ENCODE peak calls at places on chromosomes 3 and 15, in five cellular contexts. Z, L, R, M and P are unnamed samples.
A peak's percentile ranks its signal among the peaks of the same experiment; 100 is the strongest.

GRCh38 chr15:36472672-36473071 is 106.8 kb upstream of the CDIN1 start:
- DNase-seq in Z (no peak), L (no peak), R (no peak), M (no peak), P (no peak)

GRCh38 chr3:135490219-135490618 is 475.3 kb upstream of the PPP2R3A start:
- DNase-seq in Z (no peak), L (no peak), R (no peak), M (no peak), P (no peak)

GRCh38 chr3:52080830-52081719 is 24.7 kb upstream of the DUSP7 start:
- DNase-seq in Z (no peak), L (peak; percentile 57), R (no peak), M (no peak), P (no peak)

GRCh38 chr3:13795816-13796215 is 84.1 kb downstream of the WNT7A start:
- DNase-seq in Z (peak; percentile 14), L (no peak), R (no peak), M (no peak), P (peak; percentile 72)

GRCh38 chr3:188458761-188459160 is 304.8 kb downstream of the LPP start:
- DNase-seq in Z (no peak), L (no peak), R (no peak), M (no peak), P (no peak)

GRCh38 chr15:78004919-78005634 is 72.4 kb downstream of the TBC1D2B start:
- DNase-seq in Z (no peak), L (no peak), R (no peak), M (no peak), P (peak; percentile 74)

GRCh38 chr3:5264896-5265770 is 77.6 kb downstream of the EDEM1 start:
- DNase-seq in Z (no peak), L (no peak), R (no peak), M (no peak), P (no peak)

GRCh38 chr15:25362545-25362944 is 76.3 kb downstream of the UBE3A start:
- DNase-seq in Z (no peak), L (no peak), R (no peak), M (no peak), P (no peak)

GRCh38 chr3:194312186-194312742 is 38.9 kb downstream of the CPN2 start:
- DNase-seq in Z (no peak), L (no peak), R (no peak), M (peak; percentile 64), P (peak; percentile 36)

GRCh38 chr3:46406786-46407611 is at the start of the genes CCR5AS and CCRL2:
- DNase-seq in Z (no peak), L (peak; percentile 95), R (no peak), M (no peak), P (peak; percentile 87)

GRCh38 chr3:66644549-66644948 is 143.7 kb upstream of the LRIG1 start:
- DNase-seq in Z (no peak), L (no peak), R (no peak), M (no peak), P (no peak)

GRCh38 chr15:89399390-89400120 is 64.9 kb upstream of the POLG start:
- DNase-seq in Z (peak; percentile 74), L (peak; percentile 89), R (no peak), M (no peak), P (peak; percentile 87)

GRCh38 chr15:41921167-41921566 is 27.3 kb upstream of the SPTBN5 start:
- DNase-seq in Z (no peak), L (no peak), R (no peak), M (no peak), P (no peak)

GRCh38 chr3:122356402-122356801 is 26.6 kb downstream of the MIX23 start:
- DNase-seq in Z (peak; percentile 75), L (no peak), R (no peak), M (no peak), P (peak; percentile 26)

GRCh38 chr3:53126646-53127045 is 3.6 kb downstream of the RFT1 start:
- DNase-seq in Z (no peak), L (no peak), R (no peak), M (no peak), P (no peak)

GRCh38 chr15:75065851-75066509 is 42.6 kb downstream of the PPCDC start:
- DNase-seq in Z (no peak), L (peak; percentile 82), R (no peak), M (no peak), P (peak; percentile 2)

GRCh38 chr3:122942937-122943827 is 84.4 kb downstream of the SEMA5B start:
- DNase-seq in Z (peak; percentile 90), L (peak; percentile 67), R (no peak), M (no peak), P (peak; percentile 83)

GRCh38 chr3:45817788-45818523 is 21.6 kb upstream of the SLC6A20 start:
- DNase-seq in Z (no peak), L (no peak), R (no peak), M (no peak), P (peak; percentile 71)

GRCh38 chr3:141489184-141489583 is 2.4 kb downstream of the RASA2 start:
- DNase-seq in Z (no peak), L (no peak), R (no peak), M (no peak), P (no peak)

GRCh38 chr3:185337231-185337816 is 25.6 kb upstream of the MAP3K13 start:
- DNase-seq in Z (no peak), L (no peak), R (no peak), M (no peak), P (no peak)

GRCh38 chr3:47012342-47013230 is 33.1 kb downstream of the NBEAL2 start:
- DNase-seq in Z (no peak), L (no peak), R (no peak), M (no peak), P (no peak)

GRCh38 chr15:92621972-92622533 is 33.5 kb downstream of the FAM174B start:
- DNase-seq in Z (no peak), L (no peak), R (no peak), M (peak; percentile 46), P (peak; percentile 46)

GRCh38 chr15:92624401-92624991 is 31.1 kb downstream of the FAM174B start:
- DNase-seq in Z (no peak), L (no peak), R (no peak), M (peak; percentile 85), P (no peak)

GRCh38 chr15:92625297-92625980 is 30.1 kb downstream of the FAM174B start:
- DNase-seq in Z (no peak), L (no peak), R (peak; percentile 93), M (no peak), P (no peak)

GRCh38 chr15:92627014-92627413 is 28.6 kb downstream of the FAM174B start:
- DNase-seq in Z (no peak), L (no peak), R (no peak), M (no peak), P (no peak)

DNA sequence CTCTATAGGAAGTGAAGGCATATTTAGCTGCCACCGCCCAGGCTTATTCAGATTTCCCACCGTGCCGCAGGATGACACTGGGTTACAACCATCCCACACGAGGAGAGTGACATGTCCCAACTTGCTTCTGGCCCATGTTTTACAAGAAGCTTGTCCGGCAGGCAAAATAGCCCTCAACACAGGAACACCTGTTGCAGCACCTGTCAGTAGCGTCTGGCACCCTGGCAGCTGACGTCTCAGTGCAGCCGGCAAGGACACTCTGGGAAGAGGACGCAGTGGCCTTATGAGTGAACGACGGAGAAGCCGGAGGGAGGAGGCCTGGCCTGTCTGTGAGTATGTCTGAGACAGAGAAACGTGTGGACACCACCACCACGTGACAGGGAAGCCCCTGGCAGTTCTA is 32.1 kb downstream of the FAM174B start:
- DNase-seq in Z (no peak), L (no peak), R (no peak), M (peak; percentile 54), P (no peak)
- H3K36me3 ChIP-seq in Z (no peaks in the 10 kb centered on the region), L (no peaks in the 10 kb centered on the region), R (peaks cover 7% of the 10 kb centered on the region), M (no peaks in the 10 kb centered on the region), P (no peaks in the 10 kb centered on the region)

GRCh38 chr15:54101664-54102270 is 123.5 kb downstream of the UNC13C start:
- DNase-seq in Z (no peak), L (no peak), R (no peak), M (no peak), P (no peak)

GRCh38 chr15:54099010-54099409 is 120.8 kb downstream of the UNC13C start:
- DNase-seq in Z (no peak), L (no peak), R (no peak), M (no peak), P (no peak)

GRCh38 chr15:54094661-54095060 is 116.4 kb downstream of the UNC13C start:
- DNase-seq in Z (no peak), L (no peak), R (no peak), M (no peak), P (no peak)

GRCh38 chr15:54102704-54103103 is 124.5 kb downstream of the UNC13C start:
- DNase-seq in Z (no peak), L (no peak), R (no peak), M (no peak), P (no peak)

DNA sequence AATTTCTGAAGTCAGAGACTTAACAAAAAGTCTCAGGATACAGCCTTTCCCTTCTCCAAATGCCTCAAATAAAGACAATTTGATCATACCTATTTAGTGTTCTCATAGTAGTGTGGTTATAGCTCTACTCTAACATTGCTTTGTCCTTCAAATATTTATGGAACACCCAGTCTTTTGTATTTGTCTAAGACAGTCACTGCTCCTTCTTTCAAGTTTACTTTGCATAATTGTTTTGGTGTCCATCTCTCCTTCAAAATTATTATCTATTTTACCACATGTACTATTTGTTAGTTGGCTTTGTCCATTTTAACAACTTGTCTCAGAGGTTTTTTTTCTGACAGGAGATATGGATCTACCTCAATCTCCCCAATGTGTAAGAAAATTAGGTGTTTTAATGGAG is 118.8 kb downstream of the UNC13C start:
- DNase-seq in Z (no peak), L (no peak), R (no peak), M (no peak), P (no peak)
- TF ChIP-seq POLR2AphosphoS5 in Z (no peak), L (no peak), R (no peak), M (no peak), P (no peak)

GRCh38 chr3:183698760-183699159 is 1.2 kb downstream of the YEATS2 start:
- DNase-seq in Z (peak; percentile 30), L (no peak), R (no peak), M (no peak), P (peak; percentile 49)

GRCh38 chr3:183698318-183698731 is 728 bp downstream of the YEATS2 start:
- DNase-seq in Z (peak; percentile 62), L (peak; percentile 48), R (no peak), M (peak; percentile 67), P (peak; percentile 86)

GRCh38 chr3:183699238-183699947 is 1.8 kb downstream of the YEATS2 start:
- DNase-seq in Z (peak; percentile 35), L (no peak), R (no peak), M (no peak), P (no peak)

GRCh38 chr3:183697123-183697609 is 431 bp upstream of the YEATS2 start:
- DNase-seq in Z (no peak), L (no peak), R (no peak), M (no peak), P (no peak)

GRCh38 chr3:183697610-183698317 is at the start of gene YEATS2:
- DNase-seq in Z (peak; percentile 83), L (peak; percentile 93), R (no peak), M (no peak), P (peak; percentile 64)
- H3K36me3 ChIP-seq in Z (no peaks in the 10 kb centered on the region), L (peaks cover 8% of the 10 kb centered on the region), R (peaks cover 4% of the 10 kb centered on the region), M (no peaks in the 10 kb centered on the region), P (peaks cover 3% of the 10 kb centered on the region)

DNA sequence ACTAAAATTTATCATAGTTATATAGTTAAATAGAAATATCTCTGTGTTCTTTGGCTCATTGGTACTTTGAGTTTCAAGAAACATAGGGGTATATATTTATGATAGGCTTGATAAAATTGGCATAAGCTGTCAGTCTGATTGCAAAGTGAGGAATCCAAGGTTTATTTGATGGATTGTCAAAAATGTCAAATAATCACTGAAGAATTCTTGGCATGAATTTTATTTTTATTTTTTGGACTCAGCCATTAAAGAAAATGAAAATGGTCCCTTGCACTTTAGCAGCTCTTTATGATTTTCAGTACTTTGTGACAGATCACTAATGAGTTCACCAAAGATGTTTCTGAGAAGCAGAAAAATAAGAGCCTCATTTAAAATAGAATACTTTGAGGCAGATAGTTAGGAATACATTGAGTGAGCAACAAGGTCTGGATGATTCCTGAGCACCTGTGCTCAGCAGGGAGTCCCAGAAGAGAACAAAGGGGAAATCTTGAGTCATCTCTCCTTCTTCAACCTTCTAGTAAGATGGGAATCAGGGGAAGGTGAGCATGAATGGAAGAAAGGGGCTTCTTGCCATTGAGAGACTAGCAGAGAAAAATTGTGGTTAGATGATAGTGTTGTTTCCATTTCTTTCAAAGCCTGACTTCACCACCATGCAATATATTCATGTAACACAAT is 85.3 kb upstream of the VEPH1 start:
- DNase-seq in Z (peak; percentile 56), L (no peak), R (no peak), M (no peak), P (no peak)
- TF ChIP-seq POLR2AphosphoS5 in Z (no peak), L (no peak), R (no peak), M (no peak), P (no peak)